ENCODE peak calls at places on chromosomes 16 and 17, in four cellular contexts. H is suprapubic skin, E is IMR-90, Z is right lobe of liver. F is an unnamed sample.

GRCh38 chr16:53415504-53415903 is 18.8 kb upstream of the RBL2 start:
- DNase-seq in H (no peak), E (no peak), Z (no peak), F (no peak)

GRCh38 chr17:49514374-49514738 is 19.3 kb downstream of the NGFR start:
- DNase-seq in H (no peak), E (no peak), Z (no peak), F (no peak)

GRCh38 chr17:41451154-41451728 is 10.5 kb upstream of the KRT38 start:
- DNase-seq in H (no peak), E (peak), Z (no peak), F (no peak)

GRCh38 chr16:88566158-88566557 is 4.0 kb upstream of the ZC3H18 start:
- DNase-seq in H (no peak), E (peak), Z (no peak), F (no peak)

GRCh38 chr16:29831490-29831889 is 11.2 kb downstream of the MVP start:
- DNase-seq in H (no peak), E (no peak), Z (peak), F (no peak)

GRCh38 chr16:90046971-90047713 is 27.9 kb upstream of the DBNDD1 start:
- DNase-seq in H (no peak), E (peak), Z (peak), F (peak)

GRCh38 chr17:37265446-37266173 is 110.2 kb upstream of the C17orf78 start:
- DNase-seq in H (no peak), E (no peak), Z (no peak), F (no peak)

GRCh38 chr16:83345846-83346245 is 461.9 kb upstream of the HSBP1 start:
- DNase-seq in H (no peak), E (no peak), Z (no peak), F (no peak)

GRCh38 chr16:55832425-55832787 is 490 bp downstream of the CES1 start:
- DNase-seq in H (no peak), E (no peak), Z (no peak), F (no peak)

GRCh38 chr16:82633964-82634600 is 7.3 kb downstream of the CDH13 start:
- DNase-seq in H (no peak), E (peak), Z (no peak), F (peak)

GRCh38 chr16:86697715-86698114 is 119.4 kb downstream of the FOXL1 start:
- DNase-seq in H (no peak), E (peak), Z (no peak), F (no peak)

GRCh38 chr17:30780343-30780742 is 44.1 kb downstream of the CRLF3 start:
- DNase-seq in H (no peak), E (no peak), Z (no peak), F (no peak)

GRCh38 chr17:57125866-57126265 is 40.8 kb downstream of the AKAP1 start:
- DNase-seq in H (no peak), E (no peak), Z (no peak), F (no peak)

GRCh38 chr17:8341456-8341855 is 1.8 kb downstream of the ODF4 start:
- DNase-seq in H (no peak), E (no peak), Z (no peak), F (no peak)

GRCh38 chr16:30997000-30997886 is 12.2 kb downstream of the HSD3B7 start:
- DNase-seq in H (peak), E (peak), Z (peak), F (peak)

GRCh38 chr17:28484296-28484695 is 10.9 kb downstream of the SLC13A2 start:
- DNase-seq in H (no peak), E (no peak), Z (no peak), F (no peak)

GRCh38 chr17:28480278-28480677 is 6.8 kb downstream of the SLC13A2 start:
- DNase-seq in H (no peak), E (no peak), Z (no peak), F (no peak)

GRCh38 chr17:28481081-28481571 is 7.7 kb downstream of the SLC13A2 start:
- DNase-seq in H (no peak), E (no peak), Z (no peak), F (no peak)

GRCh38 chr17:28485049-28485448 is 11.6 kb downstream of the SLC13A2 start:
- DNase-seq in H (no peak), E (no peak), Z (no peak), F (no peak)

GRCh38 chr17:28482551-28483199 is 9.2 kb downstream of the SLC13A2 start:
- DNase-seq in H (no peak), E (no peak), Z (no peak), F (no peak)
- H3K4me3 ChIP-seq in H (no peak), E (no peak), Z (no peak), F (no peak)

GRCh38 chr17:74145756-74146155 is 57.7 kb upstream of the RPL38 start:
- DNase-seq in H (peak), E (no peak), Z (no peak), F (no peak)
- TF ChIP-seq POLR2A in H (no peak), E (no peak), Z (no peak), F (no peak)

GRCh38 chr17:10033982-10034381 is 128.9 kb upstream of the RCVRN start:
- DNase-seq in H (no peak), E (no peak), Z (no peak), F (no peak)
- H3K4me3 ChIP-seq in H (no peak), E (no peak), Z (no peak), F (peak)

GRCh38 chr17:51154176-51154575 is 817 bp downstream of the NME1 start:
- DNase-seq in H (no peak), E (peak), Z (no peak), F (no peak)

GRCh38 chr17:51152766-51153209 is 571 bp upstream of the NME1 start:
- DNase-seq in H (no peak), E (peak), Z (no peak), F (no peak)

GRCh38 chr17:51153210-51154072 is at the start of gene NME1:
- DNase-seq in H (peak), E (peak), Z (peak), F (peak)

GRCh38 chr17:51150932-51151331 is 2.4 kb upstream of the NME1 start:
- DNase-seq in H (no peak), E (no peak), Z (no peak), F (no peak)

DNA sequence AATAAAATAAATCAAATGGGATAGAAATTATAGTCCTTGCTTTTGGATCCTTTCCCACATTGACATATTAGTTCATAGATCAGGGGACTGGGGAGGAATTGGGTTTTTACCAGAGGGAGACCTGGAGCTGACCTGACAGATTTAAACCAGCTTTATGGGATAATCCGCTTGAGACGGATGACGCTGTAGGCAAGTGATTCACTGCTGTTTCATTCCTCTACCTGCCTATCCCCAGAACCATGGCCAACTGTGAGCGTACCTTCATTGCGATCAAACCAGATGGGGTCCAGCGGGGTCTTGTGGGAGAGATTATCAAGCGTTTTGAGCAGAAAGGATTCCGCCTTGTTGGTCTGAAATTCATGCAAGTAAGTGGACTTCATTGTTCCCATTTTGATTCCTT is 2.1 kb downstream of the NME1 start:
- DNase-seq in H (no peak), E (no peak), Z (no peak), F (no peak)
- TF ChIP-seq POLR2A in H (no peak), E (no peak), Z (no peak), F (no peak)

GRCh38 chr17:81417879-81418709 is 22.8 kb downstream of the BAHCC1 start:
- DNase-seq in H (no peak), E (no peak), Z (no peak), F (no peak)

GRCh38 chr17:81419886-81420768 is 24.9 kb downstream of the BAHCC1 start:
- DNase-seq in H (no peak), E (no peak), Z (no peak), F (no peak)

GRCh38 chr17:81420769-81421462 is 25.7 kb downstream of the BAHCC1 start:
- DNase-seq in H (no peak), E (peak), Z (no peak), F (peak)

GRCh38 chr17:81418710-81419332 is 23.6 kb downstream of the BAHCC1 start:
- DNase-seq in H (no peak), E (peak), Z (no peak), F (no peak)

GRCh38 chr17:81419333-81419885 is 24.2 kb downstream of the BAHCC1 start:
- DNase-seq in H (no peak), E (peak), Z (no peak), F (peak)
- H3K4me3 ChIP-seq in H (peak), E (no peak), Z (no peak), F (peak)

DNA sequence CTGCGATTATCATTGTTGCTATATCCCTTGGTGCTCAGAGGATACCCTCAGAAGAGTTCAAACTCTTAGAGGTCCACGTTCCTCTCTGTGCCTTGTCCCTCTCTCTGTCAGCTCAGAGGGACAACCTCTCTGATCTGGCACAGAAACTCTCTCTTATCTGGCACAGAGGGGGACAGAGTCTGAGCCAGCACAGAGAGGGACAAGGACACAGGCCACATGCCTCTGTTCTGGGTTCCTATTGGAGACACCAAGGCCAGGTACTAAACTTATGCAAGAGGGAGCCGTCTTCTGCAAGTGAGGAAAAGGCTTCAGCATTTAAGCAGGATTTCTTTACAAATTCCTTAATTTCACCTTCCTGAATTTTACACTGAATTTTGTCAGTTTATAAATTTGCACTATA is 565.2 kb downstream of the TOX3 start:
- DNase-seq in H (no peak), E (no peak), Z (peak), F (no peak)
- TF ChIP-seq POLR2A in H (no peak), E (no peak), Z (no peak), F (no peak)

GRCh38 chr17:48048321-48049140 is at the start of gene NFE2L1:
- DNase-seq in H (peak), E (peak), Z (peak), F (peak)

GRCh38 chr17:48051706-48052486 is 3.7 kb downstream of the NFE2L1 start:
- DNase-seq in H (no peak), E (peak), Z (peak), F (peak)

GRCh38 chr17:48052956-48053757 is 5.0 kb downstream of the NFE2L1 start:
- DNase-seq in H (no peak), E (peak), Z (peak), F (peak)

GRCh38 chr17:48053758-48054237 is 5.6 kb downstream of the NFE2L1 start:
- DNase-seq in H (no peak), E (no peak), Z (no peak), F (no peak)

GRCh38 chr17:48051278-48051677 is 3.1 kb downstream of the NFE2L1 start:
- DNase-seq in H (no peak), E (no peak), Z (no peak), F (no peak)
- H3K4me3 ChIP-seq in H (peak), E (no peak), Z (peak), F (peak)

DNA sequence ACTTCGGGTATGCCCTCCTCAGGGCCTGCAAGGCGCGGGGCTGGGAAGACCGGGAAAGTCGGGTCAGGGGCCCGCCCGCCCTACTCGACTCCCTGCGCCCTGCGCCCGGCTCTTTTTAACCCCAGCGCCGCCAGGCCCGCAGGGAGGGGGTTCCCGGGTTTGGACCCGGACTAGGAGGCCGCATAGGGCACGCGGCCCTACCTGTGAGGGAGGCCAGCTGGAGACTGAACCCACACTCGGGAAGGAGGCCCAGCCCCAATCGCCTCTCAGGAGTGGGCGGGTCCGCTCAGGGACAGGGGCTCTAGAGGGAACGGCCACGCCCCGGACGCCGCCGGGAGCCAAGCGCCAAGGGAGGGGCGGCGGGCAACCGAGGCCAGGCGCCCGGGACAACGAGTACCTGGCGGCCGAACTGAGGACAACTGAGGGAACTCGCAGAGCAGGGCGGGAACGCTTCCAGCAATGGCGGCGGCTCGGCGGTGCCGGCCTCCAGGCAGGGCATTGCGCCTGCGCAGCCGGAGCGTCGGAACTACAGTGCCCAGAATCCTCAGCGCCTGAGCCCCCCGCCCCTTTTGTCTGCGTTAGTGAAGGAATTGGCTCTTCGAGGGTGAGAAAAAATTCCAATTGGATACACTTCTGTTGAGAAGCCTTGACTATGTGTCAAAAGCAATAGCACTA is at the start of gene ZNF624:
- DNase-seq in H (peak), E (peak), Z (peak), F (peak)
- TF ChIP-seq POLR2A in H (peak), E (no peak), Z (peak), F (peak)

GRCh38 chr17:6661464-6661848 is 9.9 kb downstream of the C17orf100 start:
- DNase-seq in H (no peak), E (no peak), Z (no peak), F (no peak)
- H3K4me3 ChIP-seq in H (no peak), E (no peak), Z (no peak), F (no peak)